ENCODE peak calls at places on chromosomes 2 and 18, in seven cellular contexts. One of them, this sample, is unnamed.

GRCh38 chr2:240954436-240955305 is 43.7 kb upstream of the SNED1 start:
- DNase-seq in naive thymus-derived CD4-positive, alpha-beta T cell: no peak
- DNase-seq in neuronal stem cell: no peak
- DNase-seq in NT2/D1: no peak
- DNase-seq in cardiac muscle cell: no peak
- DNase-seq in cardiac fibroblast: no peak
- DNase-seq in GM12865: no peak
- DNase-seq in this sample: no peak

GRCh38 chr2:175726213-175726612 is 275.9 kb downstream of the LNPK start:
- DNase-seq in naive thymus-derived CD4-positive, alpha-beta T cell: no peak
- DNase-seq in neuronal stem cell: no peak
- DNase-seq in NT2/D1: no peak
- DNase-seq in cardiac muscle cell: no peak
- DNase-seq in cardiac fibroblast: peak
- DNase-seq in GM12865: no peak
- DNase-seq in this sample: peak

GRCh38 chr18:34875150-34875549 is 165.1 kb downstream of the DTNA start:
- DNase-seq in naive thymus-derived CD4-positive, alpha-beta T cell: no peak
- DNase-seq in neuronal stem cell: no peak
- DNase-seq in NT2/D1: no peak
- DNase-seq in cardiac muscle cell: no peak
- DNase-seq in cardiac fibroblast: no peak
- DNase-seq in GM12865: no peak
- DNase-seq in this sample: no peak

GRCh38 chr2:46325178-46325928 is 28.1 kb downstream of the EPAS1 start:
- DNase-seq in naive thymus-derived CD4-positive, alpha-beta T cell: no peak
- DNase-seq in neuronal stem cell: no peak
- DNase-seq in NT2/D1: no peak
- DNase-seq in cardiac muscle cell: peak
- DNase-seq in cardiac fibroblast: peak
- DNase-seq in GM12865: no peak
- DNase-seq in this sample: peak

GRCh38 chr2:132605236-132606180 is 64.5 kb downstream of the LYPD1 start:
- DNase-seq in naive thymus-derived CD4-positive, alpha-beta T cell: no peak
- DNase-seq in neuronal stem cell: no peak
- DNase-seq in NT2/D1: peak
- DNase-seq in cardiac muscle cell: no peak
- DNase-seq in cardiac fibroblast: no peak
- DNase-seq in GM12865: no peak
- DNase-seq in this sample: no peak

GRCh38 chr2:177467646-177468045 is 75.1 kb downstream of the AGPS start:
- DNase-seq in naive thymus-derived CD4-positive, alpha-beta T cell: no peak
- DNase-seq in neuronal stem cell: no peak
- DNase-seq in NT2/D1: no peak
- DNase-seq in cardiac muscle cell: peak
- DNase-seq in cardiac fibroblast: peak
- DNase-seq in GM12865: no peak
- DNase-seq in this sample: no peak

GRCh38 chr2:237732790-237733349 is 65.7 kb upstream of the RBM44 start:
- DNase-seq in naive thymus-derived CD4-positive, alpha-beta T cell: no peak
- DNase-seq in neuronal stem cell: no peak
- DNase-seq in NT2/D1: no peak
- DNase-seq in cardiac muscle cell: no peak
- DNase-seq in cardiac fibroblast: no peak
- DNase-seq in GM12865: no peak
- DNase-seq in this sample: no peak

GRCh38 chr2:135998842-135999241 is 13.4 kb upstream of the DARS1 start:
- DNase-seq in naive thymus-derived CD4-positive, alpha-beta T cell: no peak
- DNase-seq in neuronal stem cell: no peak
- DNase-seq in NT2/D1: no peak
- DNase-seq in cardiac muscle cell: no peak
- DNase-seq in cardiac fibroblast: no peak
- DNase-seq in GM12865: no peak
- DNase-seq in this sample: no peak

GRCh38 chr18:48066225-48066652 is 135.8 kb upstream of the SMAD2 start:
- DNase-seq in naive thymus-derived CD4-positive, alpha-beta T cell: no peak
- DNase-seq in neuronal stem cell: no peak
- DNase-seq in NT2/D1: no peak
- DNase-seq in cardiac muscle cell: peak
- DNase-seq in cardiac fibroblast: no peak
- DNase-seq in GM12865: no peak
- DNase-seq in this sample: no peak

GRCh38 chr2:16185671-16186391 is 245.5 kb downstream of the MYCN start:
- DNase-seq in naive thymus-derived CD4-positive, alpha-beta T cell: no peak
- DNase-seq in neuronal stem cell: no peak
- DNase-seq in NT2/D1: no peak
- DNase-seq in cardiac muscle cell: no peak
- DNase-seq in cardiac fibroblast: no peak
- DNase-seq in GM12865: no peak
- DNase-seq in this sample: no peak

GRCh38 chr2:134283701-134284100 is 29.8 kb downstream of the MGAT5 start:
- DNase-seq in naive thymus-derived CD4-positive, alpha-beta T cell: no peak
- DNase-seq in neuronal stem cell: no peak
- DNase-seq in NT2/D1: peak
- DNase-seq in cardiac muscle cell: no peak
- DNase-seq in cardiac fibroblast: no peak
- DNase-seq in GM12865: no peak
- DNase-seq in this sample: no peak

GRCh38 chr2:31675485-31675901 is 94.8 kb upstream of the SRD5A2 start:
- DNase-seq in naive thymus-derived CD4-positive, alpha-beta T cell: no peak
- DNase-seq in neuronal stem cell: peak
- DNase-seq in NT2/D1: no peak
- DNase-seq in cardiac muscle cell: no peak
- DNase-seq in cardiac fibroblast: no peak
- DNase-seq in GM12865: peak
- DNase-seq in this sample: no peak

GRCh38 chr2:191677646-191678436 is at the start of gene NABP1:
- DNase-seq in naive thymus-derived CD4-positive, alpha-beta T cell: peak
- DNase-seq in neuronal stem cell: peak
- DNase-seq in NT2/D1: peak
- DNase-seq in cardiac muscle cell: peak
- DNase-seq in cardiac fibroblast: peak
- DNase-seq in GM12865: peak
- DNase-seq in this sample: peak

GRCh38 chr2:191675807-191676667 is 1.9 kb upstream of the NABP1 start:
- DNase-seq in naive thymus-derived CD4-positive, alpha-beta T cell: peak
- DNase-seq in neuronal stem cell: no peak
- DNase-seq in NT2/D1: no peak
- DNase-seq in cardiac muscle cell: no peak
- DNase-seq in cardiac fibroblast: no peak
- DNase-seq in GM12865: peak
- DNase-seq in this sample: no peak

GRCh38 chr2:191678437-191679110 is 638 bp downstream of the NABP1 start:
- DNase-seq in naive thymus-derived CD4-positive, alpha-beta T cell: no peak
- DNase-seq in neuronal stem cell: no peak
- DNase-seq in NT2/D1: no peak
- DNase-seq in cardiac muscle cell: peak
- DNase-seq in cardiac fibroblast: peak
- DNase-seq in GM12865: peak
- DNase-seq in this sample: no peak

GRCh38 chr2:191679818-191680600 is 2.1 kb downstream of the NABP1 start:
- DNase-seq in naive thymus-derived CD4-positive, alpha-beta T cell: peak
- DNase-seq in neuronal stem cell: no peak
- DNase-seq in NT2/D1: no peak
- DNase-seq in cardiac muscle cell: peak
- DNase-seq in cardiac fibroblast: peak
- DNase-seq in GM12865: peak
- DNase-seq in this sample: no peak

DNA sequence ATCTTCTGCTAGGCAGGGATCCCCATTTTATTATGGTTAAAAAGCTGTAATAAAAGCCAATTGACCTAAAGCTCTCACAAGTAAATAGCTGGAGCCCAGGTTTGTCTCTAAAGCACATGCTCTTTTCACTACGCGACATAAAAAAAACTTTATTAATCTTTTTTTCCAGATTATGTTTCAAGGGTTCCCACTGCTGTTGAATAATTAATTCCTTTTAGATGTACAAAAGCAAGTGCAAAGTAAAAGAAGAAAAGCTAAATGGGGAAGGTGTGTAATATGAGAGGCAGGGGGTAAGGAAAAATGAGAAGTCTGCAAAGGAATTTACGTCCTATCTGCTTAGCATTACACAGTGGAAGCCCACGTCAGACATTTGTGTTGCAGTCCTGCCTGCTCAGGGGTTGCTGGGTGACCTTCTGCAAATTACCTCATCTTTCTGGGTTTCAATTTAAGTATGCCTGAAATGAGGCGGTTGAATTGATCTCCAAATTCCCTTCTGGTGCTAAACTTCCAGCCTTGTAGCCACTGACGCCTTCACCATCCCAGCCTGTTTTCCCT is 768 bp upstream of the NABP1 start:
- DNase-seq in naive thymus-derived CD4-positive, alpha-beta T cell: no peak
- DNase-seq in neuronal stem cell: no peak
- DNase-seq in NT2/D1: no peak
- DNase-seq in cardiac muscle cell: peak
- DNase-seq in cardiac fibroblast: peak
- DNase-seq in GM12865: peak
- DNase-seq in this sample: peak
- H3K4me3 ChIP-seq in naive thymus-derived CD4-positive, alpha-beta T cell: peak
- H3K4me3 ChIP-seq in neuronal stem cell: peak
- H3K4me3 ChIP-seq in NT2/D1: peak
- H3K4me3 ChIP-seq in cardiac muscle cell: peak
- H3K4me3 ChIP-seq in cardiac fibroblast: peak
- H3K4me3 ChIP-seq in GM12865: peak
- H3K4me3 ChIP-seq in this sample: peak

DNA sequence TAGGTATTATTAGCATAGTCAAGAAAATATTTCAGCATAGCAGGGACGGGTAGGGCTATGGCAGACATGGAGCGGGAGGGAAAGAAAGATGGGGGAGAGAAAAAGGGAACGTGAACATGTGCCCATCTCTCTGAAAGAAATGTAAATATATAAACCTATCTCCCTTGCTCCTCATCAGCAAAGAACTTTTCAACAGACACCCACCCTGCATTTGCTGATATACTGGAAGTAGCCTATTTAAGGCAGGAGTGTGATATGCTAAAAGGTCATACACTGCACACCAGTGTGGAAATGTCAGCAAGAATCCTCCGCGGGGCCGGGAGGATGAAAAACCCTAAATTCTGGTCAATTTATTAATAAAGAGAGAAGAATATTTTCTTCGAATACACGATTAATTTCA is 1.7 kb downstream of the MBOAT2 start:
- DNase-seq in naive thymus-derived CD4-positive, alpha-beta T cell: no peak
- DNase-seq in neuronal stem cell: no peak
- DNase-seq in NT2/D1: no peak
- DNase-seq in cardiac muscle cell: no peak
- DNase-seq in cardiac fibroblast: no peak
- DNase-seq in GM12865: no peak
- DNase-seq in this sample: no peak
- H3K4me3 ChIP-seq in naive thymus-derived CD4-positive, alpha-beta T cell: no peak
- H3K4me3 ChIP-seq in neuronal stem cell: no peak
- H3K4me3 ChIP-seq in NT2/D1: no peak
- H3K4me3 ChIP-seq in cardiac muscle cell: peak
- H3K4me3 ChIP-seq in cardiac fibroblast: no peak
- H3K4me3 ChIP-seq in GM12865: no peak
- H3K4me3 ChIP-seq in this sample: peak

GRCh38 chr18:13465126-13465446 is 246.5 kb downstream of the LDLRAD4 start:
- DNase-seq in naive thymus-derived CD4-positive, alpha-beta T cell: no peak
- DNase-seq in neuronal stem cell: no peak
- DNase-seq in NT2/D1: no peak
- DNase-seq in cardiac muscle cell: no peak
- DNase-seq in cardiac fibroblast: no peak
- DNase-seq in GM12865: no peak
- DNase-seq in this sample: no peak
- H3K4me3 ChIP-seq in naive thymus-derived CD4-positive, alpha-beta T cell: peak
- H3K4me3 ChIP-seq in neuronal stem cell: no peak
- H3K4me3 ChIP-seq in NT2/D1: no peak
- H3K4me3 ChIP-seq in cardiac muscle cell: no peak
- H3K4me3 ChIP-seq in cardiac fibroblast: no peak
- H3K4me3 ChIP-seq in GM12865: peak
- H3K4me3 ChIP-seq in this sample: no peak

GRCh38 chr2:235230809-235231601 is 262.8 kb upstream of the AGAP1 start:
- DNase-seq in naive thymus-derived CD4-positive, alpha-beta T cell: no peak
- DNase-seq in neuronal stem cell: no peak
- DNase-seq in NT2/D1: no peak
- DNase-seq in cardiac muscle cell: peak
- DNase-seq in cardiac fibroblast: peak
- DNase-seq in GM12865: no peak
- DNase-seq in this sample: no peak
- H3K4me3 ChIP-seq in naive thymus-derived CD4-positive, alpha-beta T cell: no peak
- H3K4me3 ChIP-seq in neuronal stem cell: no peak
- H3K4me3 ChIP-seq in NT2/D1: no peak
- H3K4me3 ChIP-seq in cardiac muscle cell: no peak
- H3K4me3 ChIP-seq in cardiac fibroblast: no peak
- H3K4me3 ChIP-seq in GM12865: no peak
- H3K4me3 ChIP-seq in this sample: no peak

GRCh38 chr2:230933521-230934180 is 8.6 kb upstream of the GPR55 start:
- DNase-seq in naive thymus-derived CD4-positive, alpha-beta T cell: no peak
- DNase-seq in neuronal stem cell: no peak
- DNase-seq in NT2/D1: no peak
- DNase-seq in cardiac muscle cell: no peak
- DNase-seq in cardiac fibroblast: no peak
- DNase-seq in GM12865: no peak
- DNase-seq in this sample: no peak
- H3K4me3 ChIP-seq in naive thymus-derived CD4-positive, alpha-beta T cell: no peak
- H3K4me3 ChIP-seq in neuronal stem cell: no peak
- H3K4me3 ChIP-seq in NT2/D1: no peak
- H3K4me3 ChIP-seq in cardiac muscle cell: no peak
- H3K4me3 ChIP-seq in cardiac fibroblast: no peak
- H3K4me3 ChIP-seq in GM12865: no peak
- H3K4me3 ChIP-seq in this sample: no peak

GRCh38 chr2:37647941-37648315 is 23.5 kb downstream of the CDC42EP3 start:
- DNase-seq in naive thymus-derived CD4-positive, alpha-beta T cell: no peak
- DNase-seq in neuronal stem cell: no peak
- DNase-seq in NT2/D1: no peak
- DNase-seq in cardiac muscle cell: peak
- DNase-seq in cardiac fibroblast: no peak
- DNase-seq in GM12865: no peak
- DNase-seq in this sample: no peak
- H3K4me3 ChIP-seq in naive thymus-derived CD4-positive, alpha-beta T cell: peak
- H3K4me3 ChIP-seq in neuronal stem cell: no peak
- H3K4me3 ChIP-seq in NT2/D1: no peak
- H3K4me3 ChIP-seq in cardiac muscle cell: no peak
- H3K4me3 ChIP-seq in cardiac fibroblast: no peak
- H3K4me3 ChIP-seq in GM12865: no peak
- H3K4me3 ChIP-seq in this sample: no peak

DNA sequence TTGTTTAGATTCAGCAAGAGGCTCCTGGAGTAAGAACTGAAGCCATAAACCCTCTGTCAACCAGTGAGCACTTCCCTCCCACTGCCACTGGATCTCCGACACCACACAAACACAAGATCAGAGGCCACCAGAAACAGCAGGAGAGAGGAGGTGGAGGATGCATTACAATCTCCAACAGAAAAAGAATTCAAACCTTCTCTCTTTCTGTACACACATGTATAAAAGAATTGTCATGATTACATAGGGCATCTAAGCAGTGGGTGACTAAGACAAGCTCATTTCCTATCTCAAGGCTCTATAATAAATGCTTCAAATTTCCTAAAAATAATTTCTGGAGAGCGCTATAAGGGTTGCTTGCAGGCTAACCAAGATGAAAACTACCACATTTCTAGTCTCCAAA is 27.1 kb downstream of the TBC1D8 start:
- DNase-seq in naive thymus-derived CD4-positive, alpha-beta T cell: no peak
- DNase-seq in neuronal stem cell: no peak
- DNase-seq in NT2/D1: no peak
- DNase-seq in cardiac muscle cell: no peak
- DNase-seq in cardiac fibroblast: peak
- DNase-seq in GM12865: no peak
- DNase-seq in this sample: no peak
- H3K4me3 ChIP-seq in naive thymus-derived CD4-positive, alpha-beta T cell: no peak
- H3K4me3 ChIP-seq in neuronal stem cell: no peak
- H3K4me3 ChIP-seq in NT2/D1: no peak
- H3K4me3 ChIP-seq in cardiac muscle cell: no peak
- H3K4me3 ChIP-seq in cardiac fibroblast: no peak
- H3K4me3 ChIP-seq in GM12865: no peak
- H3K4me3 ChIP-seq in this sample: no peak

This sample was measured in brain microvascular endothelial cell.